ENCODE peak calls at places on chromosomes 5 and 9, in four cellular contexts. R is left lung, V is WERI-Rb-1, S is fibroblast of lung. K is an unnamed sample.

GRCh38 chr5:130034872-130035271 is 130.6 kb downstream of the CHSY3 start:
- DNase-seq in R (no peak), V (no peak), S (peak), K (no peak)

GRCh38 chr5:68134033-68134668 is 81.4 kb upstream of the PIK3R1 start:
- DNase-seq in R (no peak), V (no peak), S (no peak), K (no peak)

GRCh38 chr5:55220433-55221185 is 6.5 kb downstream of the MCIDAS start:
- DNase-seq in R (no peak), V (peak), S (peak), K (no peak)

GRCh38 chr9:110095238-110095637 is 112.7 kb downstream of the C9orf152 start:
- DNase-seq in R (no peak), V (no peak), S (peak), K (no peak)

GRCh38 chr5:52809884-52810283 is 22.2 kb downstream of the ITGA1 start:
- DNase-seq in R (no peak), V (no peak), S (peak), K (no peak)

GRCh38 chr9:76873821-76874220 is 32.1 kb downstream of the PRUNE2 start:
- DNase-seq in R (no peak), V (no peak), S (no peak), K (no peak)

GRCh38 chr5:56492812-56493211 is 259.7 kb upstream of the ANKRD55 start:
- DNase-seq in R (no peak), V (no peak), S (no peak), K (no peak)

GRCh38 chr5:171701138-171701537 is 84.5 kb upstream of the SMIM23 start:
- DNase-seq in R (no peak), V (no peak), S (no peak), K (no peak)

GRCh38 chr9:77960356-77961153 is 71.1 kb downstream of the GNAQ start:
- DNase-seq in R (no peak), V (no peak), S (peak), K (no peak)

GRCh38 chr5:55324815-55325418 is 17.1 kb downstream of the MTREX start:
- DNase-seq in R (no peak), V (no peak), S (peak), K (no peak)

GRCh38 chr5:1285141-1285540 is 9.7 kb downstream of the TERT start:
- DNase-seq in R (peak), V (no peak), S (no peak), K (no peak)

GRCh38 chr5:172747471-172747870 is 23.5 kb downstream of the DUSP1 start:
- DNase-seq in R (no peak), V (no peak), S (no peak), K (no peak)

GRCh38 chr5:172746725-172747124 is 24.3 kb downstream of the DUSP1 start:
- DNase-seq in R (no peak), V (no peak), S (no peak), K (no peak)

GRCh38 chr5:172748341-172748843 is 22.6 kb downstream of the DUSP1 start:
- DNase-seq in R (peak), V (no peak), S (peak), K (no peak)

GRCh38 chr5:172749881-172750608 is 20.9 kb downstream of the DUSP1 start:
- DNase-seq in R (no peak), V (no peak), S (peak), K (no peak)

DNA sequence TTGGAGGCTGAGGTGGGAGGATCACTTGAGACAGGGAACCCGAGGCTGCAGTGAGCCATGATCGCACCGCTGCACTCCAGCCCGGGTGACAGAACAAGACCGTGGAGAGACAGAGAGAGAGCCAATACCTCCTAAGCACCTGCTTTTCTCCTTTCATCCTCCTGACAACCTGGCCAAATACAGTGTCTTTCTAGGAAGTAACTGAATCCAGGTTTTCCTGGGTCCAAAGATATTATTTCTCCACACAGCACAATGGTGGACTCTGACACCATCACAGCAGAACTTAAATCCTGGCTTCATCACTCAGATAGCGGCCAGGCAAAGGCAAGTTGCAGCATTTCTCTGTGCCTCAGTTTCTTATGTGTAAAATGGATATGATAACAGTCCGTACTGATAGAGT is 21.9 kb downstream of the DUSP1 start:
- DNase-seq in R (no peak), V (no peak), S (no peak), K (no peak)
- H3K27ac ChIP-seq in R (peak), V (no peak), S (peak), K (no peak)

DNA sequence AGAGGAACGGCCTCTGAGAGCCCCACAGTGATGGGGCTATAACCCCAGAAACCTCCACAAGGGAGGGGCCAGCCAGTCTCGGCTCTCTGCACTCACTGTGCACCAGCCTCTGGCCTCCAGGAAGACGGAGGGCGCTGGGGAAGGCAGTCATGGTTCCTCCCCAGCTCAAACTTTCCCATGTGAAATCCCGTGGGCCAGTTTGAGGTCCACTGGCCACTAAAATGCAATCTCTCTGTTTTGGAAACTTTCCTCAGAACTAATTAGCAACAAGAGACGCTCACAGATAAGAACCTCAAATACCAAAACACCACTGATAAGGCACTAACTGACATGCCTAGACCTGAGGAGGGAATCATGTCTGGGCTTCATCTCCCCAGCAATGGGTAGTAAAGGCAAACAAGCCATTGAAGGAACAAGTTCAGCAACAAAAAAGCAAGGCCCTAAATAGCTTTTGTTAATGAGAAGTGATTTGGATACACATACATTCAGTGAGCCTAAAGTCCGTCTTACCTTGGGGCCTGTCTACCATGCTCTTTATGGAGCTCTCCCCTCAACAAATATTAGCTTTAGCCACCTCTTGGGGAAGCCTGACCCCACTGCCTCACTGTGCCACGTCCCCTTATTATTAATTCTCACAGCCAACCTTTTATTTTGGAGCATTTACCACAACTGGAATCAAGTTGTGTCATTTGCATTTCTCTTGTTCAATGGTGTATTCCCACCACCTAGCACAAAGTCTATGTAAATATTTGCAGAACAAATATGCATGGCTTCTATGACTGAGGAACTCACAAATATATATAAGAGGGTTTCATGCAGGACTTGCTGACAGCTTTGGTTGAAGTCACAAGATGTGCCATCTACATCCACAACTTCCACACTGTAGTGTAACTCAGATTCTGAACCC is 56.1 kb upstream of the GLRX start:
- DNase-seq in R (no peak), V (no peak), S (peak), K (no peak)
- H3K27ac ChIP-seq in R (no peak), V (no peak), S (no peak), K (no peak)

GRCh38 chr9:112348993-112349333 is 15.5 kb upstream of the PTBP3 start:
- DNase-seq in R (no peak), V (no peak), S (no peak), K (no peak)

GRCh38 chr9:112354081-112354743 is 20.8 kb upstream of the PTBP3 start:
- DNase-seq in R (no peak), V (no peak), S (no peak), K (no peak)

GRCh38 chr9:112351184-112351583 is 17.8 kb upstream of the PTBP3 start:
- DNase-seq in R (no peak), V (no peak), S (no peak), K (no peak)

GRCh38 chr9:112352209-112352608 is 18.8 kb upstream of the PTBP3 start:
- DNase-seq in R (no peak), V (no peak), S (no peak), K (no peak)

GRCh38 chr9:112348257-112348992 is 15.0 kb upstream of the PTBP3 start:
- DNase-seq in R (peak), V (peak), S (peak), K (peak)
- H3K27ac ChIP-seq in R (no peak), V (peak), S (no peak), K (no peak)

DNA sequence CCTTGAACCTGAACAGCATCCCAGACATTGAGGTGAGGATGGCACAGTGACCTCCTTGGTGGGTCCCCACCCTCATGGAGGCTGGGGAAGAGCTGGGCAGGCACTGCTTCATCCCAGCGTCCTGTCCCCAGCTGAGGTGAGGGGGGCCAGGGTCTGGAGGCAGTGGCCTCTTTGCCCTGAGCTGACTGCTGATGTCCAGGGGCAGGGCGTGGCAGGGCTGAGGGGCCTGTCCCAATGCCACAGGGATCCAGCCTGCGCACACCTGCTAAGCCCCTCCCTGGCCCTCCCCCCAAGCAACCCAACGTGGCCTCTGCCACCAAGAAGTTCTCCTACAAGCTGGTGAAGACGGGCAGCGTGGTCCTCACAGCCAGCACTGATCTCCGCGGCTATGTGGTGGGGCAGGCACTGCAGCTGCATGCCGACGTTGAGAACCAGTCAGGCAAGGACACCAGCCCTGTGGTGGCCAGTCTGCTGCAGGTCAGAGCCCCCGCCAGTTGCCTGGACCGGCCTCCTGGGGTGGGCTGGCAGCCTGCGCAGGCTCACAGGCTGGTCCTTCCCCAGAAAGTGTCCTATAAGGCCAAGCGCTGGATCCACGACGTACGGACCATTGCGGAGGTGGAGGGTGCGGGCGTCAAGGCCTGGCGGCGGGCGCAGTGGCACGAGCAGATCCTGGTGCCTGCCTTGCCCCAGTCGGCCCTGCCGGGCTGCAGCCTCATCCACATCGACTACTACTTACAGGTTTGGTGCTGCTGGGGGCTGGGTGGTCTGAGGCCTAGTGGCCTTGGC is 4.9 kb upstream of the EHMT1 start:
- DNase-seq in R (peak), V (no peak), S (no peak), K (no peak)
- H3K27ac ChIP-seq in R (no peak), V (no peak), S (no peak), K (no peak)

DNA sequence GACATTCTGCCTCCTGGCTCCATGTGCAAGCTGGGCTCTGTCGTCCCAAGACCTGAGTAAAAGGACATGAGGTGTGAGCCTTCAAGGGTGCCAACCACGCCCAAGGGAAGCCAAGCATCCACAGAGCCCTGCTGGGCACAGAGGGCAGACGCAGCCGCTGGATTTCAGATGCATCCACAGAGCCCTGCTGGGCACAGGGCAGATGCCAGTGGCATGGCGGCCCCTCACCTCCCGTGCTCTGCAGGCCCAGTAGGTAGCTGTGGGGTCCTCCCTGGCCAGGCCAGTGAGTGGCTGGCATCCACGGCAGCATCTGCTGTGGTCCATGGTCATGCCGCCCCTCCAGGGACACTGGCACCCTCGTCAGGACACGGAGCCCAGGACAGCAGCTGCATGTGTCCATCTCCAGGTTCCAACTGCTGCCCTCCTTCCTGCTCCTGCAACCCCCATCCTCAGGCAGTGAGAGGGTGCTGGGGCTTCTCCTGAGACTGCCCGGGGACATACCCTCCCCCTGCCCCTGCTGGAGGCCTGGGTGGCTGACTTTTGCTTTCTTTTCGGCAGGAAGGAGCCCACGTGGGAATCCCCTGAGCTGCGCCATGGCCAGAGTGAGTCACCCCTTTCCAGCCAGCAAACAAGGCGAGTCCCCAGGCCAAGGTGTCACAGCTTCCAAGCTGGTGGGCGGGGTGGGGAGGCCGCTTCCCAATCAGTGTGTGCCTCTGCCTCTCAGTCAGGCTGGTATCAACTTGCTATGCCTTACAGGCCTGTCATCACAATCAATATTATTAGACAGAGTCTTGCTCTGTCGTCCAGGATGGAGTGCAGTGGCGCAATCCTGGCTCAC is 4.0 kb upstream of the TRAF2 start:
- DNase-seq in R (no peak), V (no peak), S (peak), K (peak)
- H3K27ac ChIP-seq in R (peak), V (no peak), S (peak), K (peak)

DNA sequence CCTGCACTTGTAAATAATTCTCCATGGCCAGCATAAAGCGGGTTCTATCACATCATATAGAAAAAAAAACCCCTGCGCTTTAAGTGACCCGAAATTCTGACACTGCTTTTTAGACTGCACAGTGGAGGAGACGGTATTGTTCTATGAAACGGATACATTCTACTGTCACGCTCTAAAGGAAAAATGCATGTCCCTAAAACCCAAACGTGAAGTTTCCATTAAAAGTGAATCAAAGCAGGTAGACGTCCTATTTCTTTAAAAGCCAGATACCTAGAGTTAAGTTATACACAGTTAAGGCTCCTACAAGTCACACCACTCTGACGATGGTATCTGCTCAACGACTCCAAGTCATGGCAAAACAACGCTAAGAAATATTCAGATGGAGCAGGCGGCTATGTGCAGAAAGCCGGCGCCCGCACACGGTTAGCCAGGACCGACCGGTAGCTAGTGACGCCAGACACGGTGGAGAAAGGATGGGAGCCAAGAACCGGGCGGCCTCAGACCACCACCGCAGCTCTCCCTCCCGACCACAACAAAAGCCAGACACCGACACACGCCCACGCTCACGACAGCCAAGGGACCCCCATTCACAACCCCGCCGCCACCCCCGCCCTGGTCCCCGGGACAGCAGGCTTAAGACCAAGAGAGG is 752 bp downstream of the SKP1 start:
- DNase-seq in R (no peak), V (no peak), S (peak), K (peak)
- H3K27ac ChIP-seq in R (peak), V (peak), S (peak), K (peak)

DNA sequence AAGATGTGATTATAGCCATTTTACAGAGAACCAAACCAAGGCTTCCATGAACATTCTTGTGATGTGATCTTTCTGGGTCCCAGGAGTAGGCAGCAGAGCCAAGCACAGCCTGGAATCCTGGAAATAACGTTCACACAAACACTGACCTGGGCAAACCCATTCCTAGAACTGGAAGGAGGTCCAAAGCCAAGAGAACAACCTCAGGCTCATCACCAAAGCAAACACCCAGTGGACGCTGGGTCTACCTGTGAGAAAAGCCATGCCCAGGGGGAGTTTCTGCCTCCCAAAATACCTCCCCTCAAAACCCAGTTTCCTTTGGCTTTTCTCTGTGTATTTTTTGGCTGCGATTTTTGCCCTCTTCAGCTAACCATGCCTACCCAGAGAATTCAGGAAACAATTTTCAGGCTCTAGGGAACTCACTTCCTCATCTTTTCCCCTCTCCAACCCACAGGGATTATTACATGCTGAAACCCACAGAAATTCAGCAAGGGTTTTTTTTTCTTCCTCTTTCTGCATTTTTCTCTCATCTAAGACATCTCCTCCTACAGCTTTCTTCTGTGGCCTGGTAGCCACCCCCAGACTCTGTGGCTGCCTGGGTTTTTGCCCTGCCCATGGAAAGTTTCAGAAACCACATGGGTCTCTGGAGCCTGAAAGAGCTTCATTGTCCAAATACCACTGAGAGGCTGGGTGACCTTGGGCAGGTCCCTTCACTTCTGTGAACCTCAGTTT is 75.0 kb downstream of the TNC start:
- DNase-seq in R (no peak), V (no peak), S (peak), K (no peak)
- H3K27ac ChIP-seq in R (no peak), V (no peak), S (no peak), K (no peak)

GRCh38 chr5:124343021-124343420 is 403.4 kb downstream of the ZNF608 start:
- DNase-seq in R (no peak), V (no peak), S (peak), K (no peak)
- H3K27ac ChIP-seq in R (no peak), V (no peak), S (peak), K (no peak)

K was measured in effector memory CD4-positive, alpha-beta T cell.